ENCODE peak calls at places on chromosomes 4 and X, in seven cellular contexts. One of them, this sample, is unnamed.

GRCh38 chr4:81038636-81039350 is 8.3 kb downstream of the BMP3 start:
- DNase-seq in GM12891: no peak
- DNase-seq in breast epithelium: no peak
- DNase-seq in GM23338: no peak
- DNase-seq in sigmoid colon: no peak
- DNase-seq in stomach: no peak
- DNase-seq in transverse colon: no peak
- DNase-seq in this sample: no peak

GRCh38 chr4:96736352-96736889 is 896.5 kb downstream of the PDHA2 start:
- DNase-seq in GM12891: no peak
- DNase-seq in breast epithelium: no peak
- DNase-seq in GM23338: peak
- DNase-seq in sigmoid colon: no peak
- DNase-seq in stomach: no peak
- DNase-seq in transverse colon: no peak
- DNase-seq in this sample: no peak

GRCh38 chrX:133544105-133544504 is 128.8 kb upstream of the GPC4 start:
- DNase-seq in GM12891: no peak
- DNase-seq in breast epithelium: no peak
- DNase-seq in GM23338: peak
- DNase-seq in sigmoid colon: no peak
- DNase-seq in stomach: no peak
- DNase-seq in transverse colon: no peak
- DNase-seq in this sample: no peak

GRCh38 chr4:8393593-8394038 is 46.9 kb downstream of the ACOX3 start:
- DNase-seq in GM12891: no peak
- DNase-seq in breast epithelium: peak
- DNase-seq in GM23338: no peak
- DNase-seq in sigmoid colon: peak
- DNase-seq in stomach: no peak
- DNase-seq in transverse colon: peak
- DNase-seq in this sample: no peak

GRCh38 chr4:8643986-8644385 is 51.4 kb downstream of the CPZ start:
- DNase-seq in GM12891: no peak
- DNase-seq in breast epithelium: no peak
- DNase-seq in GM23338: no peak
- DNase-seq in sigmoid colon: peak
- DNase-seq in stomach: peak
- DNase-seq in transverse colon: no peak
- DNase-seq in this sample: no peak

GRCh38 chr4:139852612-139853269 is 187.1 kb downstream of the MGST2 start:
- DNase-seq in GM12891: no peak
- DNase-seq in breast epithelium: no peak
- DNase-seq in GM23338: no peak
- DNase-seq in sigmoid colon: no peak
- DNase-seq in stomach: no peak
- DNase-seq in transverse colon: no peak
- DNase-seq in this sample: no peak

GRCh38 chr4:26058537-26058936 is 144.5 kb downstream of the SMIM20 start:
- DNase-seq in GM12891: no peak
- DNase-seq in breast epithelium: peak
- DNase-seq in GM23338: no peak
- DNase-seq in sigmoid colon: no peak
- DNase-seq in stomach: peak
- DNase-seq in transverse colon: no peak
- DNase-seq in this sample: no peak

GRCh38 chrX:70449457-70449966 is 4.9 kb downstream of the DLG3 start:
- DNase-seq in GM12891: no peak
- DNase-seq in breast epithelium: no peak
- DNase-seq in GM23338: no peak
- DNase-seq in sigmoid colon: no peak
- DNase-seq in stomach: no peak
- DNase-seq in transverse colon: no peak
- DNase-seq in this sample: no peak

GRCh38 chr4:11011249-11011648 is 326.7 kb upstream of the CLNK start:
- DNase-seq in GM12891: no peak
- DNase-seq in breast epithelium: no peak
- DNase-seq in GM23338: no peak
- DNase-seq in sigmoid colon: no peak
- DNase-seq in stomach: no peak
- DNase-seq in transverse colon: no peak
- DNase-seq in this sample: no peak

GRCh38 chrX:101385795-101386541 is at the start of gene BTK:
- DNase-seq in GM12891: no peak
- DNase-seq in breast epithelium: no peak
- DNase-seq in GM23338: no peak
- DNase-seq in sigmoid colon: no peak
- DNase-seq in stomach: no peak
- DNase-seq in transverse colon: peak
- DNase-seq in this sample: no peak

GRCh38 chr4:170423137-170423536 is 333.4 kb upstream of the AADAT start:
- DNase-seq in GM12891: no peak
- DNase-seq in breast epithelium: no peak
- DNase-seq in GM23338: no peak
- DNase-seq in sigmoid colon: no peak
- DNase-seq in stomach: no peak
- DNase-seq in transverse colon: no peak
- DNase-seq in this sample: no peak

GRCh38 chr4:142845293-142846070 is 619 bp downstream of the INPP4B start:
- DNase-seq in GM12891: no peak
- DNase-seq in breast epithelium: no peak
- DNase-seq in GM23338: peak
- DNase-seq in sigmoid colon: peak
- DNase-seq in stomach: peak
- DNase-seq in transverse colon: peak
- DNase-seq in this sample: no peak

GRCh38 chrX:154321624-154322023 is 26.0 kb downstream of the TKTL1 start:
- DNase-seq in GM12891: no peak
- DNase-seq in breast epithelium: no peak
- DNase-seq in GM23338: no peak
- DNase-seq in sigmoid colon: no peak
- DNase-seq in stomach: no peak
- DNase-seq in transverse colon: peak
- DNase-seq in this sample: no peak

GRCh38 chrX:8988456-8988855 is 45.5 kb downstream of the FAM9B start:
- DNase-seq in GM12891: no peak
- DNase-seq in breast epithelium: peak
- DNase-seq in GM23338: peak
- DNase-seq in sigmoid colon: no peak
- DNase-seq in stomach: no peak
- DNase-seq in transverse colon: no peak
- DNase-seq in this sample: no peak

GRCh38 chr4:183180621-183181020 is 81.6 kb downstream of the WWC2 start:
- DNase-seq in GM12891: no peak
- DNase-seq in breast epithelium: no peak
- DNase-seq in GM23338: no peak
- DNase-seq in sigmoid colon: no peak
- DNase-seq in stomach: no peak
- DNase-seq in transverse colon: no peak
- DNase-seq in this sample: no peak

GRCh38 chr4:182806259-182807252 is 110.6 kb downstream of the DCTD start:
- DNase-seq in GM12891: peak
- DNase-seq in breast epithelium: peak
- DNase-seq in GM23338: peak
- DNase-seq in sigmoid colon: peak
- DNase-seq in stomach: peak
- DNase-seq in transverse colon: peak
- DNase-seq in this sample: peak

GRCh38 chrX:98398542-98398941 is 1514.8 kb downstream of the RPA4 start:
- DNase-seq in GM12891: no peak
- DNase-seq in breast epithelium: no peak
- DNase-seq in GM23338: no peak
- DNase-seq in sigmoid colon: no peak
- DNase-seq in stomach: no peak
- DNase-seq in transverse colon: no peak
- DNase-seq in this sample: no peak

GRCh38 chr4:81504685-81505598 is 33.2 kb upstream of the RASGEF1B start:
- DNase-seq in GM12891: no peak
- DNase-seq in breast epithelium: peak
- DNase-seq in GM23338: no peak
- DNase-seq in sigmoid colon: peak
- DNase-seq in stomach: peak
- DNase-seq in transverse colon: peak
- DNase-seq in this sample: no peak

GRCh38 chr4:88866862-88867550 is 169.4 kb upstream of the NAP1L5 start:
- DNase-seq in GM12891: no peak
- DNase-seq in breast epithelium: no peak
- DNase-seq in GM23338: no peak
- DNase-seq in sigmoid colon: no peak
- DNase-seq in stomach: no peak
- DNase-seq in transverse colon: no peak
- DNase-seq in this sample: no peak

GRCh38 chr4:82491251-82491960 is 61.0 kb downstream of the ENOPH1 start:
- DNase-seq in GM12891: no peak
- DNase-seq in breast epithelium: no peak
- DNase-seq in GM23338: no peak
- DNase-seq in sigmoid colon: no peak
- DNase-seq in stomach: peak
- DNase-seq in transverse colon: no peak
- DNase-seq in this sample: no peak

GRCh38 chr4:7171191-7171900 is 21.0 kb upstream of the SORCS2 start:
- DNase-seq in GM12891: no peak
- DNase-seq in breast epithelium: no peak
- DNase-seq in GM23338: no peak
- DNase-seq in sigmoid colon: peak
- DNase-seq in stomach: no peak
- DNase-seq in transverse colon: no peak
- DNase-seq in this sample: no peak

GRCh38 chrX:49761481-49761880 is 65.7 kb upstream of the PAGE1 start:
- DNase-seq in GM12891: no peak
- DNase-seq in breast epithelium: no peak
- DNase-seq in GM23338: peak
- DNase-seq in sigmoid colon: no peak
- DNase-seq in stomach: no peak
- DNase-seq in transverse colon: no peak
- DNase-seq in this sample: no peak

GRCh38 chrX:15985937-15986336 is 131.3 kb upstream of the AP1S2 start:
- DNase-seq in GM12891: no peak
- DNase-seq in breast epithelium: no peak
- DNase-seq in GM23338: no peak
- DNase-seq in sigmoid colon: no peak
- DNase-seq in stomach: no peak
- DNase-seq in transverse colon: no peak
- DNase-seq in this sample: no peak

GRCh38 chr4:1595789-1596325 is 88.3 kb downstream of the FAM53A start:
- DNase-seq in GM12891: no peak
- DNase-seq in breast epithelium: no peak
- DNase-seq in GM23338: no peak
- DNase-seq in sigmoid colon: peak
- DNase-seq in stomach: no peak
- DNase-seq in transverse colon: no peak
- DNase-seq in this sample: no peak
- TF ChIP-seq POLR2AphosphoS5 in GM12891: no peak
- TF ChIP-seq POLR2AphosphoS5 in breast epithelium: no peak
- TF ChIP-seq POLR2AphosphoS5 in GM23338: no peak
- TF ChIP-seq POLR2AphosphoS5 in sigmoid colon: no peak
- TF ChIP-seq POLR2AphosphoS5 in stomach: no peak
- TF ChIP-seq POLR2AphosphoS5 in transverse colon: no peak
- TF ChIP-seq POLR2AphosphoS5 in this sample: no peak

DNA sequence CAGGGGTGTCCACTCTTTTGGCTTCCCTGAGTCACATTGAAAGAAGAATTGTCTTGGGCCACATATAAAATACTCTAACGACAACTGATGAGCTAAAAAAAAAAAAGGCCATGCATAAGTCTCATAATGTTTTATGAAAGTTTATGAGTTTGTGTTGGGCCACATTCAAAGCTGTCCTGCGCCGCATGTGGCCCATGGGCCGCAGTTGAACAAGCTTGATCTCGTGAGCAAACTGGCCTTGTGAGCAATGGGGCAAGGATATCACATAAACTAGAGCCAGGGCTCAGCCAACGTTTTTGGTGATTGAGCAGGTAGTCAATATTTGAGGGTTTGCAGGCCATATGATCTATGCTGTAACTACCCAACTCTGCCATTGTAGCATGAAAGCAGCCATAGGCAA is 44.6 kb upstream of the PHKA2 start:
- DNase-seq in GM12891: no peak
- DNase-seq in breast epithelium: no peak
- DNase-seq in GM23338: no peak
- DNase-seq in sigmoid colon: no peak
- DNase-seq in stomach: no peak
- DNase-seq in transverse colon: no peak
- DNase-seq in this sample: no peak
- TF ChIP-seq POLR2AphosphoS5 in GM12891: no peak
- TF ChIP-seq POLR2AphosphoS5 in breast epithelium: no peak
- TF ChIP-seq POLR2AphosphoS5 in GM23338: no peak
- TF ChIP-seq POLR2AphosphoS5 in sigmoid colon: no peak
- TF ChIP-seq POLR2AphosphoS5 in stomach: no peak
- TF ChIP-seq POLR2AphosphoS5 in transverse colon: no peak
- TF ChIP-seq POLR2AphosphoS5 in this sample: no peak

GRCh38 chr4:75229783-75230570 is 284.2 kb downstream of the RCHY1 start:
- DNase-seq in GM12891: no peak
- DNase-seq in breast epithelium: no peak
- DNase-seq in GM23338: no peak
- DNase-seq in sigmoid colon: no peak
- DNase-seq in stomach: no peak
- DNase-seq in transverse colon: peak
- DNase-seq in this sample: no peak

GRCh38 chr4:75235359-75235951 is 278.7 kb downstream of the RCHY1 start:
- DNase-seq in GM12891: peak
- DNase-seq in breast epithelium: no peak
- DNase-seq in GM23338: no peak
- DNase-seq in sigmoid colon: no peak
- DNase-seq in stomach: no peak
- DNase-seq in transverse colon: no peak
- DNase-seq in this sample: no peak

GRCh38 chr4:75232546-75232945 is 281.7 kb downstream of the RCHY1 start:
- DNase-seq in GM12891: no peak
- DNase-seq in breast epithelium: no peak
- DNase-seq in GM23338: no peak
- DNase-seq in sigmoid colon: no peak
- DNase-seq in stomach: no peak
- DNase-seq in transverse colon: no peak
- DNase-seq in this sample: no peak
- TF ChIP-seq POLR2AphosphoS5 in GM12891: no peak
- TF ChIP-seq POLR2AphosphoS5 in breast epithelium: no peak
- TF ChIP-seq POLR2AphosphoS5 in GM23338: no peak
- TF ChIP-seq POLR2AphosphoS5 in sigmoid colon: no peak
- TF ChIP-seq POLR2AphosphoS5 in stomach: no peak
- TF ChIP-seq POLR2AphosphoS5 in transverse colon: no peak
- TF ChIP-seq POLR2AphosphoS5 in this sample: no peak

GRCh38 chr4:87848622-87849351 is 16.0 kb downstream of the MEPE start:
- DNase-seq in GM12891: peak
- DNase-seq in breast epithelium: peak
- DNase-seq in GM23338: peak
- DNase-seq in sigmoid colon: peak
- DNase-seq in stomach: peak
- DNase-seq in transverse colon: peak
- DNase-seq in this sample: no peak

GRCh38 chr4:87851955-87852354 is 19.2 kb downstream of the MEPE start:
- DNase-seq in GM12891: no peak
- DNase-seq in breast epithelium: no peak
- DNase-seq in GM23338: no peak
- DNase-seq in sigmoid colon: no peak
- DNase-seq in stomach: no peak
- DNase-seq in transverse colon: no peak
- DNase-seq in this sample: no peak

GRCh38 chr4:87853108-87853507 is 20.3 kb downstream of the MEPE start:
- DNase-seq in GM12891: no peak
- DNase-seq in breast epithelium: no peak
- DNase-seq in GM23338: peak
- DNase-seq in sigmoid colon: no peak
- DNase-seq in stomach: no peak
- DNase-seq in transverse colon: no peak
- DNase-seq in this sample: no peak

GRCh38 chr4:87851332-87851731 is 18.6 kb downstream of the MEPE start:
- DNase-seq in GM12891: no peak
- DNase-seq in breast epithelium: no peak
- DNase-seq in GM23338: no peak
- DNase-seq in sigmoid colon: no peak
- DNase-seq in stomach: no peak
- DNase-seq in transverse colon: no peak
- DNase-seq in this sample: no peak

GRCh38 chr4:87849612-87850011 is 16.8 kb downstream of the MEPE start:
- DNase-seq in GM12891: no peak
- DNase-seq in breast epithelium: no peak
- DNase-seq in GM23338: no peak
- DNase-seq in sigmoid colon: no peak
- DNase-seq in stomach: no peak
- DNase-seq in transverse colon: no peak
- DNase-seq in this sample: no peak
- TF ChIP-seq POLR2AphosphoS5 in GM12891: no peak
- TF ChIP-seq POLR2AphosphoS5 in breast epithelium: no peak
- TF ChIP-seq POLR2AphosphoS5 in GM23338: no peak
- TF ChIP-seq POLR2AphosphoS5 in sigmoid colon: no peak
- TF ChIP-seq POLR2AphosphoS5 in stomach: no peak
- TF ChIP-seq POLR2AphosphoS5 in transverse colon: no peak
- TF ChIP-seq POLR2AphosphoS5 in this sample: no peak